ENCODE peak calls at places on chromosome 11, in seven cellular contexts. I is ovary, S is pancreas, G is upper lobe of right lung, W is tibial artery, Z is stomach, H is body of pancreas. Q is an unnamed sample.

GRCh38 chr11:19499999-19500398 is 212.6 kb upstream of the NAV2 start:
- DNase-seq in Z (no peak), S (no peak), G (no peak), W (no peak), H (no peak), I (no peak), Q (no peak)

GRCh38 chr11:79237111-79237510 is 203.7 kb downstream of the TENM4 start:
- DNase-seq in G (no peak), S (no peak), Z (no peak), H (no peak), I (no peak), W (peak; percentile 38), Q (no peak)

GRCh38 chr11:764322-765024 is 12.8 kb downstream of the GATD1 start:
- DNase-seq in Z (no peak), W (no peak), H (no peak), S (no peak), I (no peak), G (no peak), Q (no peak)

GRCh38 chr11:67006029-67006884 is 16.7 kb upstream of the SYT12 start:
- DNase-seq in G (no peak), I (no peak), H (no peak), Z (no peak), S (no peak), W (no peak), Q (no peak)

GRCh38 chr11:82960000-82960778 is 58.7 kb downstream of the DDIAS start:
- DNase-seq in S (no peak), G (no peak), I (no peak), W (no peak), H (no peak), Z (no peak), Q (no peak)

GRCh38 chr11:6737872-6738466 is 33.8 kb downstream of the OR2AG2 start:
- DNase-seq in G (no peak), W (no peak), S (no peak), Z (peak; percentile 65), I (no peak), H (peak; percentile 54), Q (no peak)

GRCh38 chr11:44977493-44977984 is 26.9 kb upstream of the TP53I11 start:
- DNase-seq in H (no peak), I (no peak), Z (peak; percentile 55), G (no peak), S (no peak), W (no peak), Q (no peak)

GRCh38 chr11:20088368-20089260 is 71.7 kb downstream of the DBX1 start:
- DNase-seq in H (no peak), S (no peak), I (no peak), G (no peak), W (no peak), Z (no peak), Q (no peak)

GRCh38 chr11:41845066-41845465 is 385.6 kb upstream of the LRRC4C start:
- DNase-seq in G (no peak), I (no peak), Z (no peak), H (no peak), S (no peak), W (no peak), Q (no peak)

GRCh38 chr11:77637345-77638165 is at the start of gene CLNS1A:
- DNase-seq in Z (peak; percentile 86), I (peak; percentile 81), W (peak; percentile 91), S (peak; percentile 76), H (peak; percentile 83), G (peak; percentile 89), Q (peak; percentile 94)

GRCh38 chr11:84675631-84676030 is 951.5 kb downstream of the DLG2 start:
- DNase-seq in G (no peak), W (no peak), S (no peak), Z (no peak), H (no peak), I (no peak), Q (no peak)

GRCh38 chr11:86091566-86091965 is 22.7 kb upstream of the PICALM start:
- DNase-seq in S (no peak), I (no peak), W (peak; percentile 78), H (no peak), Z (no peak), G (no peak), Q (no peak)

GRCh38 chr11:133162228-133162627 is 370.1 kb downstream of the OPCML start:
- DNase-seq in H (peak; percentile 33), Z (peak; percentile 68), W (no peak), G (no peak), S (peak; percentile 40), I (no peak), Q (no peak)

GRCh38 chr11:98711011-98711410 is 309.7 kb upstream of the CNTN5 start:
- DNase-seq in I (no peak), S (no peak), W (no peak), G (no peak), Z (no peak), H (no peak), Q (no peak)

GRCh38 chr11:95398437-95399112 is 167.6 kb upstream of the SESN3 start:
- DNase-seq in G (no peak), I (no peak), W (no peak), Z (no peak), S (no peak), H (no peak), Q (no peak)

GRCh38 chr11:35583126-35583525 is 35.1 kb upstream of the FJX1 start:
- DNase-seq in G (no peak), I (no peak), Z (no peak), W (no peak), H (no peak), S (no peak), Q (no peak)

GRCh38 chr11:13269775-13270174 is 7.8 kb upstream of the BMAL1 start:
- DNase-seq in W (no peak), Z (no peak), G (no peak), H (no peak), I (no peak), S (no peak), Q (no peak)
- H3K4me1 ChIP-seq in W (peaks cover 3% of the 10 kb centered on the region), Z (no peaks in the 10 kb centered on the region), G (no peaks in the 10 kb centered on the region), H (no peaks in the 10 kb centered on the region), I (no peaks in the 10 kb centered on the region), S (no peaks in the 10 kb centered on the region), Q (no peaks in the 10 kb centered on the region)

DNA sequence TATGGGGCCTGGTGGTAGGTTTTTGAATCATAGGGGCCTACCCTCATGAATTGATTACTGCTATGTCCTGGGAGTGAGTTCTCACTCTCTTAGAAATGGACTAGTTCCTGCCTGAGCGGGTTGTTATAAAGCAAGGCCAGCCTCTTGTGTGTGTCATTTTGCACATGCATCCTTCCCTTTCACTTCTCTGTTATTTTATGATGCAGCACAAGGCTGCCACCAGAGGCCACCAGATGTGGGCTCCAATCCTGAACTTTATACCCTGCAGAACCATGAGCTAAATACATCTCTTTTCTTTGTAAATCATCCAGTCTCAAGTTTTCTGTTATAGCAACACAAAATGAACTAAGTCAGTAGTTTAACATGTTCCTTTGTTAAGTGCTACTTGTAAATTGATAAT is 251.4 kb downstream of the BLID start:
- DNase-seq in G (no peak), S (no peak), Z (no peak), W (no peak), H (no peak), I (no peak), Q (no peak)
- TF ChIP-seq CTCF in G (no peak), S (no peak), Z (no peak), W (no peak), H (peak; percentile 12), I (no peak), Q (no peak)

GRCh38 chr11:130202009-130202817 is 42.6 kb downstream of the ST14 start:
- DNase-seq in Z (no peak), S (no peak), I (no peak), W (no peak), G (no peak), H (no peak), Q (peak; percentile 59)

GRCh38 chr11:130203766-130204702 is 44.5 kb downstream of the ST14 start:
- DNase-seq in H (no peak), W (peak; percentile 48), Z (no peak), I (no peak), S (no peak), G (peak; percentile 31), Q (peak; percentile 50)

GRCh38 chr11:130204703-130205095 is 45.1 kb downstream of the ST14 start:
- DNase-seq in G (peak; percentile 37), I (no peak), S (no peak), H (no peak), W (peak; percentile 37), Z (no peak), Q (peak; percentile 39)

GRCh38 chr11:130201026-130201425 is 41.4 kb downstream of the ST14 start:
- DNase-seq in G (no peak), W (no peak), I (no peak), Z (no peak), H (no peak), S (no peak), Q (no peak)

DNA sequence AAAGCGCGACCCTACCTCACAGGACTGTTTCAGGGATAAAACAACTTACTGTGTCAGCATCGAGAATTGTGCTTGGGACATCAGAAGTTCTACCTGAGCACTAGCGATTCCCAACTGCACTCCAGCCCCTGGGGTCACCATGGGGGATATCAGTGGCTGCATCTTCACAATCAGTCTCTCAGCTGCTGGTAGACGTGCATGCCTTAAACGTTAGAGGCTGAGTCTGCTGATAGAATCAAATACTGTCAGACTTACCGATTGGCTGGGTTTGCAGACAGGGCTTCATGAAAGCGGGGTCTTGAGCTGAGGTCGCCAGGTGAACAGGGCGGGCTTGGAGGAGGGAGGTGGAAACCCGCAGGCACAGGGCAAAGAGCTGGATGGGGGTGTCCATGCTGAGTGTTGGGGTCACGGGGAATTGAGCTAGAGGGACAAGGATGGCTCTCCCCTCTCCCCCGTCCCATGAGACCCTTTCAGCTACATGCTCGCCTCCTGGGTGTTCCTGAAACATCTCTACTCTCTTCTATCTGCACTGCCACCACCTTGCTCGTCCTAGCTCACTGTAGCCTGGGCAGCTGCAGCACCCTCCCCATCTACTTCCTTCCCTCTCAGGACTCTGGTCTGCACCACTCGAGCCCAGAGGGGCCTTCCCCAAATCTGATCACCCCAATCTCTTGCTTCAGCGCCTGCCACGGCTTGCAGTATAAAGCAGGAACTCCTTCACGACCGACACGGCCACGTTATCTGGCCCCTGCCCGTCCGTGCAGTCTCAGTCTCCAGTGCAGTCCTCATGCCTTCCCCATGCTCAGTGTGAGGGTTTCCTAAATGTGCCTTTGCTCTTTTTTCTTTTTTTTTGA is 43.5 kb downstream of the ST14 start:
- DNase-seq in G (peak; percentile 58), W (peak; percentile 21), Z (no peak), I (no peak), H (no peak), S (no peak), Q (peak; percentile 76)
- H3K4me1 ChIP-seq in G (no peaks in the 10 kb centered on the region), W (no peaks in the 10 kb centered on the region), Z (no peaks in the 10 kb centered on the region), I (no peaks in the 10 kb centered on the region), H (no peaks in the 10 kb centered on the region), S (no peaks in the 10 kb centered on the region), Q (peaks cover 16% of the 10 kb centered on the region)

GRCh38 chr11:94330789-94331188 is 26.4 kb downstream of the IZUMO1R start:
- DNase-seq in Z (no peak), S (no peak), H (no peak), G (no peak), W (no peak), I (no peak), Q (no peak)

GRCh38 chr11:94329501-94329900 is 25.1 kb downstream of the IZUMO1R start:
- DNase-seq in H (no peak), I (no peak), W (no peak), G (no peak), S (no peak), Z (no peak), Q (no peak)

GRCh38 chr11:94326947-94327346 is 22.6 kb downstream of the IZUMO1R start:
- DNase-seq in I (no peak), G (no peak), S (no peak), H (no peak), Z (no peak), W (no peak), Q (no peak)

GRCh38 chr11:94328587-94329080 is 24.3 kb downstream of the IZUMO1R start:
- DNase-seq in H (no peak), W (no peak), S (no peak), I (no peak), G (no peak), Z (no peak), Q (no peak)

GRCh38 chr11:94332814-94333213 is 28.4 kb downstream of the IZUMO1R start:
- DNase-seq in I (no peak), W (no peak), H (no peak), S (no peak), G (no peak), Z (no peak), Q (no peak)
- TF ChIP-seq CTCF in I (no peak), W (no peak), H (no peak), S (no peak), G (no peak), Z (no peak), Q (no peak)